ENCODE peak calls at places on chromosomes 6 and 20, in six cellular contexts. R is HepG2, F is A549, L is upper lobe of left lung, H is K562, S is GM12878. O is an unnamed sample.

GRCh38 chr6:87738673-87739225 is 36.7 kb upstream of the AKIRIN2 start:
- ATAC-seq in L (no peak), F (no peak), S (peak; percentile 4), H (no peak), R (no peak), O (no peak)

GRCh38 chr6:26613717-26614683 is 17.2 kb downstream of the ABT1 start:
- ATAC-seq in S (peak; percentile 46), H (no peak), F (no peak), R (peak; percentile 85), L (peak; percentile 36), O (no peak)

GRCh38 chr6:98924647-98925046 is 23.1 kb downstream of the FBXL4 start:
- ATAC-seq in R (no peak), H (no peak), L (no peak), F (no peak), S (no peak), O (no peak)

GRCh38 chr6:27126046-27126814 is 121.3 kb upstream of the PRSS16 start:
- ATAC-seq in F (peak; percentile 7), R (no peak), S (no peak), H (no peak), L (no peak), O (no peak)

GRCh38 chr20:54078296-54078695 is 7.9 kb upstream of the BCAS1 start:
- ATAC-seq in H (no peak), S (peak; percentile 52), L (no peak), R (no peak), F (no peak), O (no peak)

GRCh38 chr20:35663516-35663812 is 1.2 kb downstream of the CPNE1 start:
- ATAC-seq in H (peak; percentile 59), R (peak; percentile 22), F (no peak), S (peak; percentile 38), L (no peak), O (no peak)

GRCh38 chr20:48891235-48892048 is 30.1 kb upstream of the ARFGEF2 start:
- ATAC-seq in F (peak; percentile 58), R (no peak), H (no peak), S (peak; percentile 16), L (no peak), O (no peak)

GRCh38 chr6:22467645-22468044 is 101.7 kb upstream of the HDGFL1 start:
- ATAC-seq in H (no peak), F (no peak), R (no peak), S (no peak), L (no peak), O (no peak)

GRCh38 chr6:35377002-35377401 is 34.6 kb downstream of the PPARD start:
- ATAC-seq in H (no peak), F (no peak), R (peak; percentile 49), L (no peak), S (peak; percentile 44), O (no peak)

DNA sequence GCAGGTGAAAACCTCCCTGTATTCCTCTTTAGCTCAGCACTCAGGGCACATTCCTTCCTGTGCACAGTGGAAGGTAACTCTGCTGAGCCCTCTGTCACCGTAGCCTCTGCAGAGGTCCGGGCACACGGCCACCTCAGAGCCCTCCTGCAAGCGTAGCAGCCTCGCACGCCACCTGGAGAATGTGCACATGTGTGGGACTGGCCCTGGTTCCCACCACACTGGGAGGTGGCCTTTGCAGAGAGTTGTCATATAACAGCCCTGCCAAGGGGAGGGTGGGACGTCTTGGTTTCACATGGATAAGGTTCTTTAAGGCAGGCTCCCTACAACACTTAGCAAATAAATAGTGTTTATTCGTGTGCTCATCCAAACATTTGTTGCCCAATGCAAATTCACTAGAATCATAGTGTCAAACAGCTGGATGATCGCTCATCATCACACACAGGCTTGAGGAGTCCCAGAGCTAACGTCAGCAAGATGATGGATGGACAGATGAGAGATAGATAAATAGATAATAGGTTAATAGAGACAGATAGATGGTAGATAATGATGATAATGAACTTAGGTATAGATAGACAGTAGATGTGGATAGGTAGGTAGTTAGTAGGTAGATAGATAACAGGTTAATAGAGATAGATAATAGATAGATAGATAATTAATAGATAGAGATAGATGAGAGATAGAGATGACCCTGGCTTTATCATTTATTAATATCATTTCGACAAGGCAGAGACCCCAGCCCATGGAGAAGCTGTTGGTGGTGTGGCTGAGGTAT is 32.1 kb upstream of the AFDN start:
- ATAC-seq in S (no peak), H (no peak), R (no peak), F (no peak), L (no peak), O (no peak)
- H3K4me3 ChIP-seq in S (no peak overlapping the region), H (no peak overlapping the region), R (no peak overlapping the region), F (no peak overlapping the region), L (no peak overlapping the region), O (no peak overlapping the region)

GRCh38 chr20:62361799-62362589 is 5.1 kb downstream of the LAMA5 start:
- ATAC-seq in L (peak; percentile 12), S (no peak), F (no peak), R (peak; percentile 0), H (no peak), O (no peak)

GRCh38 chr20:62362991-62363919 is 3.9 kb downstream of the LAMA5 start:
- ATAC-seq in L (no peak), H (no peak), S (no peak), R (no peak), F (no peak), O (no peak)

GRCh38 chr20:62362590-62362940 is 4.5 kb downstream of the LAMA5 start:
- ATAC-seq in R (no peak), H (no peak), L (no peak), F (no peak), S (no peak), O (no peak)

GRCh38 chr20:62359491-62360121 is 7.5 kb downstream of the LAMA5 start:
- ATAC-seq in F (peak; percentile 8), H (no peak), L (no peak), R (no peak), S (no peak), O (peak; percentile 46)

GRCh38 chr20:62360854-62361798 is 6.0 kb downstream of the LAMA5 start:
- ATAC-seq in R (no peak), H (no peak), F (peak; percentile 6), S (no peak), L (no peak), O (no peak)
- TF ChIP-seq EP300 in R (no peak), H (no peak), F (no peak), S (no peak), L (no peak), O (no peak)

DNA sequence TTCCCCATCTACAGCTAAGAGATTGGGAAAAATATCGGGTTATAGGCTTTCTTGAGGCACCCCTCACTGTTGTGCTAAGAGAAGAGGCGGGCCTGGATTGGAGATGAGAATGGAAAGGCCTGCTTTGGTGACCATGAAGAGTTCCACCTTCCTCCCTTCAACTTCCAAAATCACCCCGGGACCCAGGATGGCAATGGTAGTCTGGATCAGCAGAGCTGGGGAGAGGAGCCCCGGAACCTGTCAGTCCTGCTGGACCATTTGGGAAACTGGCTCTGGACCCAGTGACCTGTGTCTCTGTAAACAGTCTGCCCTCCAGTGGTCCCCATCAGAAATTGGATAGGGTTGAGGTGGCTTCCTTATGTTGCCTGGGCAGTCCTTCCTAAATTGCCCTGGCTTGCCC is 1085.6 kb downstream of the KHDRBS2 start:
- ATAC-seq in H (no peak), L (no peak), R (no peak), F (no peak), S (no peak), O (no peak)
- H3K9me3 ChIP-seq in H (no peaks in the 10 kb centered on the region), L (peaks cover 39% of the 10 kb centered on the region), R (peaks cover 99% of the 10 kb centered on the region), F (no peaks in the 10 kb centered on the region), S (no peaks in the 10 kb centered on the region), O (peaks cover 44% of the 10 kb centered on the region)

GRCh38 chr6:4805553-4806307 is 29.5 kb downstream of the CDYL start:
- ATAC-seq in L (peak; percentile 49), R (peak; percentile 71), F (peak; percentile 84), S (no peak), H (peak; percentile 23), O (peak; percentile 51)
- H3K4me3 ChIP-seq in L (no peak overlapping the region), R (no peak overlapping the region), F (no peak overlapping the region), S (no peak overlapping the region), H (no peak overlapping the region), O (no peak overlapping the region)

GRCh38 chr20:31835977-31836852 is 9.2 kb downstream of the FOXS1 start:
- ATAC-seq in H (peak; percentile 87), S (peak; percentile 88), L (peak; percentile 82), R (peak; percentile 62), F (peak; percentile 55), O (peak; percentile 84)
- TF ChIP-seq EP300 in H (peak; percentile 46), S (no peak), L (no peak), R (no peak), F (peak; percentile 17), O (no peak)

O was measured in gastroesophageal sphincter.